ENCODE peak calls at places on chromosomes 13 and 19, in seven cellular contexts. One of them, this sample, is unnamed.

GRCh38 chr13:73189766-73190165 is 131.0 kb downstream of the KLF5 start:
- DNase-seq in Caco-2: no peak
- DNase-seq in Calu3: no peak
- DNase-seq in pancreas: no peak
- DNase-seq in neural crest cell: no peak
- DNase-seq in body of pancreas: no peak
- DNase-seq in progenitor cell of endocrine pancreas: no peak
- DNase-seq in this sample: no peak

GRCh38 chr13:28326081-28326480 is 168.8 kb downstream of the FLT1 start:
- DNase-seq in body of pancreas: no peak
- DNase-seq in Calu3: no peak
- DNase-seq in Caco-2: no peak
- DNase-seq in progenitor cell of endocrine pancreas: no peak
- DNase-seq in neural crest cell: no peak
- DNase-seq in pancreas: no peak
- DNase-seq in this sample: no peak

GRCh38 chr13:27505792-27506191 is 55.4 kb upstream of the MTIF3 start:
- DNase-seq in Calu3: no peak
- DNase-seq in pancreas: no peak
- DNase-seq in progenitor cell of endocrine pancreas: no peak
- DNase-seq in Caco-2: no peak
- DNase-seq in neural crest cell: no peak
- DNase-seq in body of pancreas: no peak
- DNase-seq in this sample: no peak

GRCh38 chr13:101751488-101751887 is 299.0 kb downstream of the ITGBL1 start:
- DNase-seq in Calu3: peak; percentile 3
- DNase-seq in body of pancreas: no peak
- DNase-seq in progenitor cell of endocrine pancreas: no peak
- DNase-seq in neural crest cell: no peak
- DNase-seq in Caco-2: no peak
- DNase-seq in pancreas: no peak
- DNase-seq in this sample: no peak

GRCh38 chr19:42419309-42419708 is 7.9 kb downstream of the LIPE start:
- DNase-seq in pancreas: no peak
- DNase-seq in neural crest cell: no peak
- DNase-seq in progenitor cell of endocrine pancreas: no peak
- DNase-seq in Calu3: no peak
- DNase-seq in body of pancreas: no peak
- DNase-seq in Caco-2: no peak
- DNase-seq in this sample: peak; percentile 54

GRCh38 chr19:38687837-38688378 is 40.5 kb downstream of the ACTN4 start:
- DNase-seq in progenitor cell of endocrine pancreas: no peak
- DNase-seq in Calu3: no peak
- DNase-seq in pancreas: no peak
- DNase-seq in Caco-2: no peak
- DNase-seq in neural crest cell: no peak
- DNase-seq in body of pancreas: no peak
- DNase-seq in this sample: no peak

GRCh38 chr13:107466326-107466725 is 749.0 kb downstream of the LIG4 start:
- DNase-seq in neural crest cell: no peak
- DNase-seq in Caco-2: no peak
- DNase-seq in pancreas: no peak
- DNase-seq in body of pancreas: no peak
- DNase-seq in progenitor cell of endocrine pancreas: no peak
- DNase-seq in Calu3: peak; percentile 6
- DNase-seq in this sample: no peak

GRCh38 chr13:96036515-96036914 is 16.7 kb downstream of the UGGT2 start:
- DNase-seq in progenitor cell of endocrine pancreas: no peak
- DNase-seq in body of pancreas: no peak
- DNase-seq in pancreas: no peak
- DNase-seq in neural crest cell: no peak
- DNase-seq in Calu3: no peak
- DNase-seq in Caco-2: no peak
- DNase-seq in this sample: no peak

GRCh38 chr19:47702671-47703070 is 10.6 kb upstream of the EHD2 start:
- DNase-seq in progenitor cell of endocrine pancreas: no peak
- DNase-seq in Caco-2: no peak
- DNase-seq in neural crest cell: no peak
- DNase-seq in Calu3: no peak
- DNase-seq in pancreas: no peak
- DNase-seq in body of pancreas: no peak
- DNase-seq in this sample: no peak

GRCh38 chr13:30307194-30307965 is at the start of gene KATNAL1:
- DNase-seq in Caco-2: peak; percentile 77
- DNase-seq in Calu3: peak; percentile 54
- DNase-seq in neural crest cell: peak; percentile 73
- DNase-seq in body of pancreas: peak; percentile 71
- DNase-seq in pancreas: peak; percentile 70
- DNase-seq in progenitor cell of endocrine pancreas: peak; percentile 69
- DNase-seq in this sample: peak; percentile 85

GRCh38 chr19:14440049-14440448 is 6.9 kb downstream of the PKN1 start:
- DNase-seq in body of pancreas: peak; percentile 39
- DNase-seq in neural crest cell: no peak
- DNase-seq in progenitor cell of endocrine pancreas: no peak
- DNase-seq in Caco-2: no peak
- DNase-seq in Calu3: no peak
- DNase-seq in pancreas: peak; percentile 61
- DNase-seq in this sample: peak; percentile 91

GRCh38 chr13:99176309-99177276 is 24.1 kb upstream of the UBAC2 start:
- DNase-seq in Caco-2: peak; percentile 83
- DNase-seq in progenitor cell of endocrine pancreas: peak; percentile 71
- DNase-seq in Calu3: peak; percentile 66
- DNase-seq in neural crest cell: peak; percentile 73
- DNase-seq in body of pancreas: peak; percentile 78
- DNase-seq in pancreas: peak; percentile 59
- DNase-seq in this sample: peak; percentile 81

GRCh38 chr13:71727036-71727435 is 140.0 kb downstream of the DACH1 start:
- DNase-seq in pancreas: no peak
- DNase-seq in body of pancreas: no peak
- DNase-seq in progenitor cell of endocrine pancreas: no peak
- DNase-seq in neural crest cell: no peak
- DNase-seq in Calu3: no peak
- DNase-seq in Caco-2: no peak
- DNase-seq in this sample: no peak

GRCh38 chr19:54114340-54114826 is 1.1 kb downstream of the TFPT start:
- DNase-seq in progenitor cell of endocrine pancreas: no peak
- DNase-seq in neural crest cell: no peak
- DNase-seq in body of pancreas: no peak
- DNase-seq in Calu3: peak; percentile 55
- DNase-seq in Caco-2: no peak
- DNase-seq in pancreas: peak; percentile 37
- DNase-seq in this sample: peak; percentile 56

GRCh38 chr19:45973564-45974338 is at the start of gene NOVA2:
- DNase-seq in Calu3: peak; percentile 39
- DNase-seq in progenitor cell of endocrine pancreas: peak; percentile 41
- DNase-seq in body of pancreas: peak; percentile 45
- DNase-seq in Caco-2: peak; percentile 75
- DNase-seq in neural crest cell: peak; percentile 89
- DNase-seq in pancreas: peak; percentile 28
- DNase-seq in this sample: peak; percentile 80

GRCh38 chr13:60000081-60000480 is 163.6 kb downstream of the DIAPH3 start:
- DNase-seq in Caco-2: no peak
- DNase-seq in pancreas: no peak
- DNase-seq in Calu3: no peak
- DNase-seq in progenitor cell of endocrine pancreas: no peak
- DNase-seq in neural crest cell: no peak
- DNase-seq in body of pancreas: no peak
- DNase-seq in this sample: no peak

GRCh38 chr13:20142927-20143480 is 17.8 kb downstream of the GJA3 start:
- DNase-seq in body of pancreas: no peak
- DNase-seq in progenitor cell of endocrine pancreas: no peak
- DNase-seq in Caco-2: peak; percentile 21
- DNase-seq in neural crest cell: no peak
- DNase-seq in Calu3: no peak
- DNase-seq in pancreas: no peak
- DNase-seq in this sample: no peak

GRCh38 chr13:44667950-44668349 is 91.8 kb upstream of the TSC22D1 start:
- DNase-seq in pancreas: no peak
- DNase-seq in Caco-2: no peak
- DNase-seq in body of pancreas: no peak
- DNase-seq in progenitor cell of endocrine pancreas: no peak
- DNase-seq in Calu3: no peak
- DNase-seq in neural crest cell: no peak
- DNase-seq in this sample: no peak

DNA sequence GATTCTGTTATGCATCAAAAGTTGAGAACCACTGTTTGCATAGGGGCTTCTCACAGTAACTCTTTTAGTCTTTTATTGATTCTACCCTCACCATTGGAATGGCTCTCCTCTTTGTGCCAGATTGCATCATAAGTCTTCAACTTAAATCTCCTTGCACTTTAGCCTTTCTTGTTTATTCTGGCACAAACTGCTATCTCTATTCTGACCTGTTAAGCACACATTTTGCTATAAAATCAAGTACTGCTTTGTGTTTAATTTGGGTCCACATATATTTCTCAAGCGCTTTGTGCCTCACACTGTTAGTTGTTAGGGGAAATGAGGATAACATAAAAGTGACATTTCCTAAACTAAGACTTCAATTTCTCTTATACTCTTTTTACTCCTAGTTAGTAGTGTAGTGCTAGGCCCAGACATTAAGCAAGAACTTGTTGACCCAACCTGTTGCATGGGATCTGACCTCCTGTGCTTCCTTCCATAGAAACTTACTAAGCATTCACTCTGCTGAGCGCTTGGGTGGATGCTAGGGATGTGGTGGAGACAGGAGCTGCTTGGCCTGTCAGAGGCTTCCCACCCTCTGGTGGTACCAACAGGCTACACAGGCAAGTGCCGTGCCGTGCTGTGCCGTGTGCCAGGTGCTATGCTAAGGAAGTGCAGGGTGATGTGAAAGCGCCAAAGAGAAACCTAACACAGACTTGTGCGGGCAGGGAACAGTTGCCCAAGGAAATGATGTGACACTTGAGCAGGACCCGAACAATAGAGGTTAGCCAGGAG is 1.2 kb downstream of the UTP14C start:
- DNase-seq in Caco-2: no peak
- DNase-seq in pancreas: no peak
- DNase-seq in neural crest cell: no peak
- DNase-seq in body of pancreas: no peak
- DNase-seq in progenitor cell of endocrine pancreas: no peak
- DNase-seq in Calu3: no peak
- DNase-seq in this sample: no peak
- TF ChIP-seq CTCF in Caco-2: no peak
- TF ChIP-seq CTCF in pancreas: no peak
- TF ChIP-seq CTCF in neural crest cell: no peak
- TF ChIP-seq CTCF in body of pancreas: no peak
- TF ChIP-seq CTCF in progenitor cell of endocrine pancreas: no peak
- TF ChIP-seq CTCF in Calu3: no peak
- TF ChIP-seq CTCF in this sample: no peak

GRCh38 chr19:3804429-3804828 is 18.2 kb upstream of the MATK start:
- DNase-seq in body of pancreas: no peak
- DNase-seq in progenitor cell of endocrine pancreas: no peak
- DNase-seq in neural crest cell: no peak
- DNase-seq in pancreas: no peak
- DNase-seq in Calu3: no peak
- DNase-seq in Caco-2: no peak
- DNase-seq in this sample: no peak

GRCh38 chr19:3798137-3798536 is 12.0 kb upstream of the MATK start:
- DNase-seq in body of pancreas: no peak
- DNase-seq in progenitor cell of endocrine pancreas: no peak
- DNase-seq in Calu3: no peak
- DNase-seq in pancreas: no peak
- DNase-seq in neural crest cell: no peak
- DNase-seq in Caco-2: no peak
- DNase-seq in this sample: no peak

GRCh38 chr19:3803986-3804385 is 17.8 kb upstream of the MATK start:
- DNase-seq in body of pancreas: no peak
- DNase-seq in Caco-2: no peak
- DNase-seq in Calu3: no peak
- DNase-seq in neural crest cell: no peak
- DNase-seq in pancreas: no peak
- DNase-seq in progenitor cell of endocrine pancreas: no peak
- DNase-seq in this sample: no peak

GRCh38 chr19:3803114-3803888 is 17.1 kb upstream of the MATK start:
- DNase-seq in body of pancreas: no peak
- DNase-seq in neural crest cell: no peak
- DNase-seq in progenitor cell of endocrine pancreas: no peak
- DNase-seq in pancreas: no peak
- DNase-seq in Calu3: no peak
- DNase-seq in Caco-2: no peak
- DNase-seq in this sample: no peak

DNA sequence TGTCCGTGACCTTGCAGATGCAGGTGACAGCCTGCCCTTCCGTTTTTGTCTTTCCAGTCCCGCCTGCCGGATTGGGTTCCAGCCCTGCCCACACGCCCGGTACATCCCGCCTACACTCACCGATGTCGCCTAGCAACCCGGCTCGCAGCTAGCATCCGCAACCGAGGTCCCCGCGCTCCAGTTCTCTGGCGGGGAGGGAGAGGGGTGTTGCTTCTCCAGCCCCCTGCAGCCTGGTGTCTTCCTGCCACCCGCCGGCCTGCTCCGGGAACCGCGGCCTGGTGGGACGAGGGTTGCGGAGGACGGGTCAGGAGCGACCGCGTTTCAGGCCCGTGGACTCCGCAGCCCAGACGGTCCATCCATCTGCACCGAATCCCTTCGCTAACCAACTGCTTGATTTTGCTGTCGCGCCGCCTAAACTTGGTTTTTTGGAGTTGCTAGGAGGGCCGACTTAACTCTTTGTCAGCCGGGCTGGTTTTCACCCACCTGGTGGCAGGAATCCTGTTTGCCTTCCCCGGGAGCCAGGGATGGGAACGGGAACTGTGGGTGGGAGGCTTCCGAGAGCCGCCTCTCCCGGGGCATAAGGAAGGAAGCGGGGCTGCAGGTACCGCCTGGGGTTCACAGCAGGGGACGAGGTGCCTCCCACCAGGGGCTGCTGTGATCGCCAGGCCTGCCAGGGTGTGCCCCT is 15.4 kb upstream of the MATK start:
- DNase-seq in progenitor cell of endocrine pancreas: no peak
- DNase-seq in Calu3: no peak
- DNase-seq in neural crest cell: no peak
- DNase-seq in Caco-2: no peak
- DNase-seq in body of pancreas: peak; percentile 31
- DNase-seq in pancreas: no peak
- DNase-seq in this sample: peak; percentile 55
- TF ChIP-seq CTCF in progenitor cell of endocrine pancreas: peak; percentile 40
- TF ChIP-seq CTCF in Calu3: no peak
- TF ChIP-seq CTCF in neural crest cell: peak; percentile 41
- TF ChIP-seq CTCF in Caco-2: no peak
- TF ChIP-seq CTCF in body of pancreas: no peak
- TF ChIP-seq CTCF in pancreas: no peak
- TF ChIP-seq CTCF in this sample: no peak

DNA sequence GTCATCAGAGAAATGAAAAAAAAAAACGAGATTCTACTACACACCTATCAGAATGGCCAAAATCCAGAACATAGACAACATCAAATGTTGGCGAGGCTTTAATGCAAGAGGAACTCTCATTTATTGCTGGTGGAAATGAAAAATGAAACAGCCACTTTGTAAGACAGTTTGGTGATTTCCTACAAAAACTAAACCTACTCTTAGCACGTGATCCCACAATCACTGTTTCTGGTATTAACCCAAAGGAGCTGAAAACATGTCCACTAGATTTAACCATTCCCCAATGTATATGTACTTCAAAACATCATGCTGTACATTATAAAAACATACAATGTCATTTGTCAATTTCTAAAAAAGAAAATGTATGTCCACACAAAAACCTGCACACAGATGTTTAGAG is 13.0 kb downstream of the MYCBP2 start:
- DNase-seq in pancreas: no peak
- DNase-seq in body of pancreas: no peak
- DNase-seq in Calu3: no peak
- DNase-seq in progenitor cell of endocrine pancreas: no peak
- DNase-seq in neural crest cell: no peak
- DNase-seq in Caco-2: no peak
- DNase-seq in this sample: no peak
- TF ChIP-seq CTCF in pancreas: no peak
- TF ChIP-seq CTCF in body of pancreas: no peak
- TF ChIP-seq CTCF in Calu3: no peak
- TF ChIP-seq CTCF in progenitor cell of endocrine pancreas: no peak
- TF ChIP-seq CTCF in neural crest cell: no peak
- TF ChIP-seq CTCF in Caco-2: no peak
- TF ChIP-seq CTCF in this sample: no peak

GRCh38 chr13:98033277-98034247 is 80.1 kb downstream of the IPO5 start:
- DNase-seq in pancreas: no peak
- DNase-seq in Calu3: peak; percentile 9
- DNase-seq in body of pancreas: peak; percentile 22
- DNase-seq in Caco-2: peak; percentile 57
- DNase-seq in progenitor cell of endocrine pancreas: no peak
- DNase-seq in neural crest cell: peak; percentile 26
- DNase-seq in this sample: no peak
- TF ChIP-seq CTCF in pancreas: no peak
- TF ChIP-seq CTCF in Calu3: no peak
- TF ChIP-seq CTCF in body of pancreas: peak; percentile 44
- TF ChIP-seq CTCF in Caco-2: peak; percentile 57
- TF ChIP-seq CTCF in progenitor cell of endocrine pancreas: peak; percentile 48
- TF ChIP-seq CTCF in neural crest cell: peak; percentile 63
- TF ChIP-seq CTCF in this sample: peak; percentile 50